ENCODE peak calls at places on chromosomes 16 and 17, in eight cellular contexts. V is ovary, F is mucosa of descending colon, A is colonic mucosa, O is GM13976, T is cardiac fibroblast, K is RWPE2, U is OCI-LY7. P is an unnamed sample.

GRCh38 chr16:86229866-86230656 is 280.3 kb upstream of the FOXF1 start:
- DNase-seq in V (peak), F (no peak), A (no peak), O (no peak), T (no peak), K (peak), U (no peak), P (no peak)

GRCh38 chr17:38333635-38334295 is 10.0 kb downstream of the GPR179 start:
- DNase-seq in V (no peak), F (peak), A (peak), O (peak), T (no peak), K (no peak), U (peak), P (no peak)

GRCh38 chr17:79033741-79034501 is 10.0 kb downstream of the C1QTNF1 start:
- DNase-seq in V (peak), F (no peak), A (no peak), O (no peak), T (no peak), K (peak), U (no peak), P (peak)

GRCh38 chr16:9141813-9142212 is 50.4 kb downstream of the HAPSTR1 start:
- DNase-seq in V (no peak), F (no peak), A (no peak), O (no peak), T (no peak), K (no peak), U (no peak), P (no peak)

GRCh38 chr17:40500190-40500589 is 1.2 kb downstream of the TNS4 start:
- DNase-seq in V (no peak), F (no peak), A (no peak), O (no peak), T (no peak), K (no peak), U (no peak), P (no peak)

GRCh38 chr17:3799181-3799627 is 1.8 kb downstream of the ITGAE start:
- DNase-seq in V (no peak), F (no peak), A (no peak), O (no peak), T (no peak), K (no peak), U (no peak), P (no peak)

GRCh38 chr16:86138121-86138944 is 239.4 kb downstream of the IRF8 start:
- DNase-seq in V (no peak), F (no peak), A (no peak), O (no peak), T (no peak), K (no peak), U (no peak), P (no peak)

GRCh38 chr17:59311051-59311468 is 20.4 kb upstream of the YPEL2 start:
- DNase-seq in V (peak), F (peak), A (peak), O (peak), T (peak), K (no peak), U (peak), P (peak)

GRCh38 chr17:2688351-2689342 is 22.9 kb downstream of the CLUH start:
- DNase-seq in V (peak), F (no peak), A (peak), O (peak), T (no peak), K (no peak), U (no peak), P (no peak)

GRCh38 chr17:75668489-75668888 is 1.4 kb downstream of the SAP30BP start:
- DNase-seq in V (no peak), F (no peak), A (no peak), O (no peak), T (no peak), K (no peak), U (no peak), P (no peak)

GRCh38 chr17:39622380-39623006 is 4.3 kb upstream of the PPP1R1B start:
- DNase-seq in V (no peak), F (no peak), A (no peak), O (no peak), T (no peak), K (no peak), U (peak), P (no peak)

GRCh38 chr16:69327585-69328310 is 2.6 kb downstream of the PDF start:
- DNase-seq in V (no peak), F (no peak), A (no peak), O (no peak), T (no peak), K (peak), U (no peak), P (no peak)

GRCh38 chr16:69566437-69567030 is 768 bp downstream of the NFAT5 start:
- DNase-seq in V (peak), F (peak), A (peak), O (peak), T (peak), K (peak), U (peak), P (peak)

GRCh38 chr16:88310796-88311605 is 71.8 kb upstream of the ZNF469 start:
- DNase-seq in V (no peak), F (no peak), A (no peak), O (no peak), T (peak), K (no peak), U (no peak), P (no peak)

GRCh38 chr17:67829331-67829730 is 4.0 kb downstream of the BPTF start:
- DNase-seq in V (no peak), F (no peak), A (no peak), O (peak), T (no peak), K (no peak), U (peak), P (no peak)

GRCh38 chr17:3744032-3744431 is 20.3 kb downstream of the HASPIN start:
- DNase-seq in V (no peak), F (no peak), A (no peak), O (no peak), T (peak), K (no peak), U (no peak), P (no peak)

GRCh38 chr16:58377932-58378331 is 14.3 kb upstream of the GINS3 start:
- DNase-seq in V (no peak), F (no peak), A (no peak), O (no peak), T (peak), K (no peak), U (no peak), P (no peak)

GRCh38 chr17:71959129-71959528 is 161.7 kb upstream of the SOX9 start:
- DNase-seq in V (no peak), F (no peak), A (no peak), O (peak), T (peak), K (no peak), U (peak), P (peak)

GRCh38 chr16:46607529-46607928 is 13.7 kb downstream of the SHCBP1 start:
- DNase-seq in V (no peak), F (no peak), A (no peak), O (no peak), T (peak), K (no peak), U (peak), P (peak)

GRCh38 chr17:79627766-79628690 is 17.2 kb upstream of the RBFOX3 start:
- DNase-seq in V (peak), F (no peak), A (no peak), O (no peak), T (no peak), K (peak), U (no peak), P (no peak)

GRCh38 chr17:17749025-17749772 is 67.9 kb downstream of the RAI1 start:
- DNase-seq in V (no peak), F (no peak), A (no peak), O (no peak), T (peak), K (no peak), U (peak), P (no peak)

GRCh38 chr17:50037321-50038107 is 18.4 kb upstream of the ITGA3 start:
- DNase-seq in V (peak), F (peak), A (peak), O (peak), T (peak), K (no peak), U (no peak), P (peak)

GRCh38 chr17:22484826-22485225 is 792.5 kb downstream of the KCNJ18 start:
- DNase-seq in V (no peak), F (no peak), A (no peak), O (no peak), T (no peak), K (no peak), U (no peak), P (no peak)

GRCh38 chr17:77372444-77373297 is 231.9 kb downstream of the SEC14L1 start:
- DNase-seq in V (peak), F (peak), A (peak), O (peak), T (peak), K (no peak), U (peak), P (peak)

GRCh38 chr16:85353839-85354622 is 241.8 kb upstream of the CIBAR2 start:
- DNase-seq in V (no peak), F (peak), A (peak), O (no peak), T (no peak), K (no peak), U (no peak), P (no peak)

GRCh38 chr16:47970291-47970931 is 185.4 kb downstream of the ABCC12 start:
- DNase-seq in V (no peak), F (no peak), A (no peak), O (no peak), T (peak), K (no peak), U (peak), P (peak)

GRCh38 chr17:14050616-14051015 is 18.7 kb upstream of the COX10 start:
- DNase-seq in V (no peak), F (no peak), A (no peak), O (no peak), T (no peak), K (no peak), U (no peak), P (no peak)

GRCh38 chr17:14047591-14047990 is 21.7 kb upstream of the COX10 start:
- DNase-seq in V (no peak), F (no peak), A (no peak), O (no peak), T (no peak), K (no peak), U (no peak), P (no peak)

GRCh38 chr17:14046978-14047377 is 22.3 kb upstream of the COX10 start:
- DNase-seq in V (no peak), F (no peak), A (no peak), O (no peak), T (no peak), K (no peak), U (no peak), P (no peak)

GRCh38 chr17:14044702-14045101 is 24.6 kb upstream of the COX10 start:
- DNase-seq in V (no peak), F (no peak), A (no peak), O (no peak), T (no peak), K (no peak), U (no peak), P (peak)

DNA sequence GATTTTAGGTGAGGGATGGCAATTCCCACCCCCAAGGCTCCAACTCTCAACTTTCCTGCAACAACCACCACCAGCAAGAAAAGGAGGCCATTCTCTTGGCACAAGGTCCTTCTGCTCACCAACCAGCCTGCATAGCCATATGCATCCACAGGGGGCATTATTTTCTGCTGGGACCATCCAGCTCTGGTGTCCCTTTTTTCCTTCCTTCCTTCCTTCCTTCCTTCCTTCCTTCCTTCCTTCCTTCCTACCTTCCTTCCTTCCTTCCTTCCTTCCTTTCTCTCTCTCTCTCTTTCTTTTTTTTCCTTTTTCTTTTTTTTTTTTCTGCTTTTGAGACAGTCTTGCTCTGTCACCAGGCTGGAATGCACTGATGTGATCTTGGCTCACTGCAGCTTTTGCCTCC is 21.1 kb upstream of the COX10 start:
- DNase-seq in V (no peak), F (no peak), A (no peak), O (peak), T (peak), K (no peak), U (no peak), P (no peak)
- TF ChIP-seq CTCF in V (no peak), F (no peak), A (peak), O (peak), T (peak), K (no peak), U (peak), P (peak)

GRCh38 chr17:57875109-57876022 is 25.5 kb upstream of the MRPS23 start:
- DNase-seq in V (peak), F (peak), A (no peak), O (no peak), T (peak), K (peak), U (no peak), P (peak)
- TF ChIP-seq CTCF in V (peak), F (no peak), A (no peak), O (no peak), T (peak), K (peak), U (peak), P (peak)

GRCh38 chr17:57062865-57063264 is 22.2 kb upstream of the AKAP1 start:
- DNase-seq in V (no peak), F (no peak), A (no peak), O (no peak), T (no peak), K (no peak), U (no peak), P (no peak)
- TF ChIP-seq CTCF in V (no peak), F (no peak), A (no peak), O (no peak), T (no peak), K (no peak), U (no peak), P (no peak)

DNA sequence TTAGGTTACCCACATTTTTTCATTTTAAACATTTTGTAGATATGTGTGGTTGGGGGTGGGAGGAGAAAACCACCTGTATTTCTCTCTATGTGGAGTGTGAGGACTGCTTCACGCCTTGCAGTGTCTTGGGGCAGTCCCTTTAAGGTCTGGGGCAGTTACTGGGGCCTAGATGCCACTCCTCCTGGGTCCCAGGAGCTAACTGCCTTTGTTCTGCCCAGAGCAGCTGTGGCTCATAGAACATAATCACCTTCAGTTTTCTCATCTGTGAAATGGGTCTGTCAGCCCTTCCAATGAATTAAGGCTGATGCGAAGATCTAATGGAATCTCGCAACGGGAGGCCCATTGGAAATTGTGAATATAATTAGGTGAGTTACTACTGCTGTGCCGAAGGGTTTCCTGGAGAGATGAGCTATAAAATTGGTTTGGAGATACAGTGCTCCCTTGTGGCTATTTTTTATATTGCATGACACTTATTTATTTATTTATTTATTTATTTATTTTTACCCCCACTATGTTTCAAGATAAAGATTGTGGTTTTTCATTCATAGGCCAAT is 22.9 kb downstream of the DHRS7C start:
- DNase-seq in V (no peak), F (peak), A (no peak), O (peak), T (peak), K (no peak), U (peak), P (peak)
- TF ChIP-seq CTCF in V (peak), F (peak), A (peak), O (no peak), T (no peak), K (peak), U (peak), P (peak)

DNA sequence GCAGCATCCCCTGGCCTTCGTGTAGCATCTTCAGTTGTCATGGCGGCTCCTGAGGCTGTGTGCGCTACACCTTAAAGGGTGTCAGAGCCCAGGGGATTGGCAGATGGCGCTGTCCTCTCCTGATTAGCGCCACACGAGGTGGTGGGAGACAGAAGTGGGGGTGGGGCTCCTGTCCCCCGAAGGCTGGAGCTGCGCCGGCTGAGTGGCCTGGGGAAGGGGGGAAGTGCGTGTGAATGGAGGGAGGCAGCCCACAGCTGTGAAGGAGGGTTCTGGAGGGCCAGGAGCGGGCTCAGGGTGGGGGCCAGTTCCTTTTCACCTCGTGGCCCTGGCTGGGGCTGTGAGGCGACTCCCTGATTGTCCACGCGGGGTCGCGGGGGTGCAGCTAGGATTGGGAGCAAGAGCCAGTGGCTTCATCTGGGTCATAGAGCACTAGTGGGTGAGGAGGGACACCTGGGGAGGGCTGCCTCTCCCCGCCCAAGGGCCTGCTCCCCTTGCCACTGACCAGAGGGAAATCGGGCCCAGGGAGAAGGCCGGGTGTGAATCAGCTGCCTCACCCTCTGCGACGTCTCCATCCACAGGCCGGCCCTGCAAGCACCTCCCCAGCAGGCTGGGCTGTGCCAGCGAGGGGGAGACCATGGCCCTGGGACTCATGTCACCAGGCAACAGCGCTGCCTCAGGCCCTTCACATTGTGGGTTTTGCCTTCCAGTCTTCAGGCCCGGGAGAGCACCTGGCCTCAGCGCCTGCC is 14.1 kb downstream of the BAHCC1 start:
- DNase-seq in V (no peak), F (no peak), A (no peak), O (no peak), T (no peak), K (no peak), U (peak), P (no peak)
- TF ChIP-seq CTCF in V (no peak), F (no peak), A (no peak), O (no peak), T (no peak), K (no peak), U (peak), P (no peak)

DNA sequence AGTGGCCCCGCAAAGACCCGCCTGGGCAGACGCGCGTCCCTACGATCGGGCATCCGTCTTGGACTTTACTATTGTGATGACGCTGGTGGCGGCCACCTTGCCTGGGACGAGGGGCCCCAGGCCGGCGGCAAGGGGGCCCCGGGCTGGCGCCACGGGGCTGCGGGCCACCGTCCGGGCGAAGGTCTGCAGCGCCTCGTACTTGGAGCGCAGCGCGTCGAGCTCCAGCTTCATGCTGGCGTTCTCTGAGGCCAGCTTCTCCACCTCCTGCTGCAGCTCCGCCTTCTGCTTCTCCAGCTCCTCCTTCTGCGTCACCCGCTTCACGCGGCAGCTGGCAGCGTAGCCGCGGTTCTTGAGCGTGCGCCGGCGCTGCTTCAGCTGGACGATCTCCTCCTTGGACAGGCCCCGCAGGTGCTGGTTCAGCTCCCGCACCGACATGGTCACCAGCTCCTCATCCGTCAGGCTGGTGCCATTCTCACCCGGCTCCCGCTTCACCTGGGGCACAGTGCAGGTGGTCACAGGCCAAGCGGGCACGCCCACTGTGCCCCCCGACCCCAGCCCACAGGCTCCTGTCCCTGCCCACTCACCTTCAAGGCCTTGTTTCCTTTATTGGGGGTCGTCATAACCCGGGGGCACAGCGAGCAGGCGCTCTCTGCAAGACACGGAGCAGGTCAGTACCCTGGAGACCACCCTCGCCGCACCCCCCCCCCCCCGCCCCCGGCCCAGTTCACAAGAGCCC is 4.8 kb upstream of the SIRT7 start:
- DNase-seq in V (no peak), F (no peak), A (no peak), O (no peak), T (no peak), K (no peak), U (no peak), P (no peak)
- TF ChIP-seq CTCF in V (no peak), F (no peak), A (no peak), O (no peak), T (no peak), K (no peak), U (no peak), P (no peak)

DNA sequence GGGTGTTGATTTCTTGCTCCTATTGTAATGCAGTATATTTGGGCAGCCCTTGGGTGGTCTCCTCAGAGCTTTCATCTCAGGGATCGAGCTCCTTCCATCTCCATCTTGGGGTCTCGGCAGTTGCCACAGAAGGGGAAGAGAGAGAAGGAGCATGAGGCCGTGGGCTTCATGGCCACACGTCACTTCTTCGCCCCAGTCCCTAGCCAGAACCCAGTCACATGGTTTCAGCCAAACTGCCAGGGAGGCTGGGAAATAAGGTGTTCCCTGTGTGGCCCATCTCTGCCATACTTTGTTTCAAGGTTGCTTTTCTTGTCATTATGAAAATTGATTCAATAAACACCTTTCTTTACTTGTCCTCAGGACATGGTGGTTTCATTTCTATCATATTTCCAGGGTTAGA is 68.4 kb upstream of the NKD1 start:
- DNase-seq in V (no peak), F (no peak), A (no peak), O (no peak), T (no peak), K (no peak), U (no peak), P (no peak)
- TF ChIP-seq CTCF in V (no peak), F (no peak), A (no peak), O (no peak), T (no peak), K (no peak), U (no peak), P (no peak)

GRCh38 chr16:30082545-30083090 is 6.8 kb downstream of the PPP4C start:
- DNase-seq in V (no peak), F (no peak), A (no peak), O (no peak), T (no peak), K (no peak), U (no peak), P (no peak)
- TF ChIP-seq CTCF in V (no peak), F (no peak), A (no peak), O (peak), T (peak), K (no peak), U (peak), P (no peak)

GRCh38 chr17:36645358-36645757 is 44.0 kb downstream of the MRM1 start:
- DNase-seq in V (no peak), F (no peak), A (no peak), O (no peak), T (no peak), K (no peak), U (no peak), P (no peak)
- TF ChIP-seq CTCF in V (no peak), F (no peak), A (no peak), O (no peak), T (no peak), K (no peak), U (no peak), P (no peak)